ENCODE peak calls at places on chromosome 10, in ten cellular contexts. One of them, this sample, is unnamed.

GRCh38 chr10:114022292-114022691 is 21.4 kb upstream of the ADRB1 start:
- DNase-seq in NCI-H2029 treated with DMSO at 0.1 percent for 48 hours: no peak
- DNase-seq in ACHN: no peak
- DNase-seq in Right ventricle myocardium inferior: peak
- DNase-seq in activated CD4-positive, alpha-beta T cell treated with anti-CD3 and anti-CD28 coated beads, Interleukin-2, amount 10 ng/mL, durations not matched to agents 7 days and 5 days: no peak
- DNase-seq in iris pigment epithelial cell: no peak
- DNase-seq in amniotic stem cell: no peak
- DNase-seq in spleen: no peak
- DNase-seq in NCI-H345: no peak
- DNase-seq in GM20000: no peak
- DNase-seq in this sample: no peak

GRCh38 chr10:58818889-58819288 is 306.2 kb downstream of the BICC1 start:
- DNase-seq in NCI-H2029 treated with DMSO at 0.1 percent for 48 hours: no peak
- DNase-seq in ACHN: no peak
- DNase-seq in Right ventricle myocardium inferior: no peak
- DNase-seq in activated CD4-positive, alpha-beta T cell treated with anti-CD3 and anti-CD28 coated beads, Interleukin-2, amount 10 ng/mL, durations not matched to agents 7 days and 5 days: no peak
- DNase-seq in iris pigment epithelial cell: peak
- DNase-seq in amniotic stem cell: no peak
- DNase-seq in spleen: no peak
- DNase-seq in NCI-H345: peak
- DNase-seq in GM20000: no peak
- DNase-seq in this sample: no peak

GRCh38 chr10:91613411-91614253 is 19.2 kb downstream of the PPP1R3C start:
- DNase-seq in NCI-H2029 treated with DMSO at 0.1 percent for 48 hours: no peak
- DNase-seq in ACHN: peak
- DNase-seq in Right ventricle myocardium inferior: no peak
- DNase-seq in activated CD4-positive, alpha-beta T cell treated with anti-CD3 and anti-CD28 coated beads, Interleukin-2, amount 10 ng/mL, durations not matched to agents 7 days and 5 days: no peak
- DNase-seq in iris pigment epithelial cell: peak
- DNase-seq in amniotic stem cell: peak
- DNase-seq in spleen: no peak
- DNase-seq in NCI-H345: no peak
- DNase-seq in GM20000: no peak
- DNase-seq in this sample: no peak

GRCh38 chr10:70034252-70034651 is 18.4 kb upstream of the MACROH2A2 start:
- DNase-seq in NCI-H2029 treated with DMSO at 0.1 percent for 48 hours: no peak
- DNase-seq in ACHN: no peak
- DNase-seq in Right ventricle myocardium inferior: no peak
- DNase-seq in activated CD4-positive, alpha-beta T cell treated with anti-CD3 and anti-CD28 coated beads, Interleukin-2, amount 10 ng/mL, durations not matched to agents 7 days and 5 days: no peak
- DNase-seq in iris pigment epithelial cell: no peak
- DNase-seq in amniotic stem cell: no peak
- DNase-seq in spleen: no peak
- DNase-seq in NCI-H345: no peak
- DNase-seq in GM20000: no peak
- DNase-seq in this sample: no peak

GRCh38 chr10:19966751-19967150 is 150.5 kb downstream of the PLXDC2 start:
- DNase-seq in NCI-H2029 treated with DMSO at 0.1 percent for 48 hours: no peak
- DNase-seq in ACHN: no peak
- DNase-seq in Right ventricle myocardium inferior: no peak
- DNase-seq in activated CD4-positive, alpha-beta T cell treated with anti-CD3 and anti-CD28 coated beads, Interleukin-2, amount 10 ng/mL, durations not matched to agents 7 days and 5 days: no peak
- DNase-seq in iris pigment epithelial cell: peak
- DNase-seq in amniotic stem cell: no peak
- DNase-seq in spleen: no peak
- DNase-seq in NCI-H345: no peak
- DNase-seq in GM20000: no peak
- DNase-seq in this sample: no peak

GRCh38 chr10:22682237-22683192 is 31.9 kb downstream of the PIP4K2A start:
- DNase-seq in NCI-H2029 treated with DMSO at 0.1 percent for 48 hours: no peak
- DNase-seq in ACHN: peak
- DNase-seq in Right ventricle myocardium inferior: no peak
- DNase-seq in activated CD4-positive, alpha-beta T cell treated with anti-CD3 and anti-CD28 coated beads, Interleukin-2, amount 10 ng/mL, durations not matched to agents 7 days and 5 days: peak
- DNase-seq in iris pigment epithelial cell: peak
- DNase-seq in amniotic stem cell: no peak
- DNase-seq in spleen: no peak
- DNase-seq in NCI-H345: no peak
- DNase-seq in GM20000: no peak
- DNase-seq in this sample: peak

GRCh38 chr10:102729090-102730026 is 14.4 kb upstream of the WBP1L start:
- DNase-seq in NCI-H2029 treated with DMSO at 0.1 percent for 48 hours: peak
- DNase-seq in ACHN: peak
- DNase-seq in Right ventricle myocardium inferior: peak
- DNase-seq in activated CD4-positive, alpha-beta T cell treated with anti-CD3 and anti-CD28 coated beads, Interleukin-2, amount 10 ng/mL, durations not matched to agents 7 days and 5 days: peak
- DNase-seq in iris pigment epithelial cell: peak
- DNase-seq in amniotic stem cell: peak
- DNase-seq in spleen: peak
- DNase-seq in NCI-H345: peak
- DNase-seq in GM20000: peak
- DNase-seq in this sample: peak

GRCh38 chr10:59887972-59888640 is 18.2 kb downstream of the CCDC6 start:
- DNase-seq in NCI-H2029 treated with DMSO at 0.1 percent for 48 hours: no peak
- DNase-seq in ACHN: no peak
- DNase-seq in Right ventricle myocardium inferior: no peak
- DNase-seq in activated CD4-positive, alpha-beta T cell treated with anti-CD3 and anti-CD28 coated beads, Interleukin-2, amount 10 ng/mL, durations not matched to agents 7 days and 5 days: no peak
- DNase-seq in iris pigment epithelial cell: no peak
- DNase-seq in amniotic stem cell: no peak
- DNase-seq in spleen: no peak
- DNase-seq in NCI-H345: no peak
- DNase-seq in GM20000: no peak
- DNase-seq in this sample: no peak

GRCh38 chr10:67452892-67453291 is 243.1 kb downstream of the CTNNA3 start:
- DNase-seq in NCI-H2029 treated with DMSO at 0.1 percent for 48 hours: no peak
- DNase-seq in ACHN: no peak
- DNase-seq in Right ventricle myocardium inferior: no peak
- DNase-seq in activated CD4-positive, alpha-beta T cell treated with anti-CD3 and anti-CD28 coated beads, Interleukin-2, amount 10 ng/mL, durations not matched to agents 7 days and 5 days: no peak
- DNase-seq in iris pigment epithelial cell: no peak
- DNase-seq in amniotic stem cell: no peak
- DNase-seq in spleen: no peak
- DNase-seq in NCI-H345: no peak
- DNase-seq in GM20000: no peak
- DNase-seq in this sample: no peak

GRCh38 chr10:74683067-74683466 is 143.3 kb upstream of the KAT6B start:
- DNase-seq in NCI-H2029 treated with DMSO at 0.1 percent for 48 hours: no peak
- DNase-seq in ACHN: no peak
- DNase-seq in Right ventricle myocardium inferior: no peak
- DNase-seq in activated CD4-positive, alpha-beta T cell treated with anti-CD3 and anti-CD28 coated beads, Interleukin-2, amount 10 ng/mL, durations not matched to agents 7 days and 5 days: no peak
- DNase-seq in iris pigment epithelial cell: peak
- DNase-seq in amniotic stem cell: no peak
- DNase-seq in spleen: no peak
- DNase-seq in NCI-H345: no peak
- DNase-seq in GM20000: no peak
- DNase-seq in this sample: no peak

GRCh38 chr10:21655687-21656086 is 121.7 kb downstream of the MLLT10 start:
- DNase-seq in NCI-H2029 treated with DMSO at 0.1 percent for 48 hours: no peak
- DNase-seq in ACHN: no peak
- DNase-seq in Right ventricle myocardium inferior: no peak
- DNase-seq in activated CD4-positive, alpha-beta T cell treated with anti-CD3 and anti-CD28 coated beads, Interleukin-2, amount 10 ng/mL, durations not matched to agents 7 days and 5 days: no peak
- DNase-seq in iris pigment epithelial cell: no peak
- DNase-seq in amniotic stem cell: no peak
- DNase-seq in spleen: no peak
- DNase-seq in NCI-H345: no peak
- DNase-seq in GM20000: no peak
- DNase-seq in this sample: no peak

GRCh38 chr10:34643620-34644019 is 171.5 kb downstream of the PARD3 start:
- DNase-seq in NCI-H2029 treated with DMSO at 0.1 percent for 48 hours: no peak
- DNase-seq in ACHN: no peak
- DNase-seq in Right ventricle myocardium inferior: no peak
- DNase-seq in activated CD4-positive, alpha-beta T cell treated with anti-CD3 and anti-CD28 coated beads, Interleukin-2, amount 10 ng/mL, durations not matched to agents 7 days and 5 days: no peak
- DNase-seq in iris pigment epithelial cell: no peak
- DNase-seq in amniotic stem cell: no peak
- DNase-seq in spleen: no peak
- DNase-seq in NCI-H345: no peak
- DNase-seq in GM20000: no peak
- DNase-seq in this sample: no peak

GRCh38 chr10:31071232-31071999 is 39.8 kb upstream of the ZNF438 start:
- DNase-seq in NCI-H2029 treated with DMSO at 0.1 percent for 48 hours: no peak
- DNase-seq in ACHN: no peak
- DNase-seq in Right ventricle myocardium inferior: no peak
- DNase-seq in activated CD4-positive, alpha-beta T cell treated with anti-CD3 and anti-CD28 coated beads, Interleukin-2, amount 10 ng/mL, durations not matched to agents 7 days and 5 days: no peak
- DNase-seq in iris pigment epithelial cell: peak
- DNase-seq in amniotic stem cell: no peak
- DNase-seq in spleen: no peak
- DNase-seq in NCI-H345: no peak
- DNase-seq in GM20000: no peak
- DNase-seq in this sample: no peak

GRCh38 chr10:30803901-30804322 is 174.4 kb upstream of the LYZL2 start:
- DNase-seq in NCI-H2029 treated with DMSO at 0.1 percent for 48 hours: no peak
- DNase-seq in ACHN: no peak
- DNase-seq in Right ventricle myocardium inferior: no peak
- DNase-seq in activated CD4-positive, alpha-beta T cell treated with anti-CD3 and anti-CD28 coated beads, Interleukin-2, amount 10 ng/mL, durations not matched to agents 7 days and 5 days: no peak
- DNase-seq in iris pigment epithelial cell: peak
- DNase-seq in amniotic stem cell: no peak
- DNase-seq in spleen: peak
- DNase-seq in NCI-H345: no peak
- DNase-seq in GM20000: no peak
- DNase-seq in this sample: no peak

GRCh38 chr10:112716924-112717348 is 233.1 kb upstream of the TCF7L2 start:
- DNase-seq in NCI-H2029 treated with DMSO at 0.1 percent for 48 hours: no peak
- DNase-seq in ACHN: no peak
- DNase-seq in Right ventricle myocardium inferior: no peak
- DNase-seq in activated CD4-positive, alpha-beta T cell treated with anti-CD3 and anti-CD28 coated beads, Interleukin-2, amount 10 ng/mL, durations not matched to agents 7 days and 5 days: no peak
- DNase-seq in iris pigment epithelial cell: peak
- DNase-seq in amniotic stem cell: peak
- DNase-seq in spleen: no peak
- DNase-seq in NCI-H345: no peak
- DNase-seq in GM20000: no peak
- DNase-seq in this sample: no peak

GRCh38 chr10:24505759-24506158 is 217.9 kb downstream of the ARHGAP21 start:
- DNase-seq in NCI-H2029 treated with DMSO at 0.1 percent for 48 hours: no peak
- DNase-seq in ACHN: no peak
- DNase-seq in Right ventricle myocardium inferior: no peak
- DNase-seq in activated CD4-positive, alpha-beta T cell treated with anti-CD3 and anti-CD28 coated beads, Interleukin-2, amount 10 ng/mL, durations not matched to agents 7 days and 5 days: no peak
- DNase-seq in iris pigment epithelial cell: no peak
- DNase-seq in amniotic stem cell: no peak
- DNase-seq in spleen: no peak
- DNase-seq in NCI-H345: no peak
- DNase-seq in GM20000: no peak
- DNase-seq in this sample: no peak

GRCh38 chr10:3584926-3585784 is 199.9 kb downstream of the KLF6 start:
- DNase-seq in NCI-H2029 treated with DMSO at 0.1 percent for 48 hours: no peak
- DNase-seq in ACHN: no peak
- DNase-seq in Right ventricle myocardium inferior: no peak
- DNase-seq in activated CD4-positive, alpha-beta T cell treated with anti-CD3 and anti-CD28 coated beads, Interleukin-2, amount 10 ng/mL, durations not matched to agents 7 days and 5 days: no peak
- DNase-seq in iris pigment epithelial cell: no peak
- DNase-seq in amniotic stem cell: no peak
- DNase-seq in spleen: no peak
- DNase-seq in NCI-H345: no peak
- DNase-seq in GM20000: no peak
- DNase-seq in this sample: no peak

GRCh38 chr10:4046722-4047354 is 261.8 kb upstream of the KLF6 start:
- DNase-seq in NCI-H2029 treated with DMSO at 0.1 percent for 48 hours: no peak
- DNase-seq in ACHN: no peak
- DNase-seq in Right ventricle myocardium inferior: no peak
- DNase-seq in activated CD4-positive, alpha-beta T cell treated with anti-CD3 and anti-CD28 coated beads, Interleukin-2, amount 10 ng/mL, durations not matched to agents 7 days and 5 days: no peak
- DNase-seq in iris pigment epithelial cell: no peak
- DNase-seq in amniotic stem cell: no peak
- DNase-seq in spleen: no peak
- DNase-seq in NCI-H345: no peak
- DNase-seq in GM20000: no peak
- DNase-seq in this sample: no peak

GRCh38 chr10:101021692-101022251 is 9.2 kb downstream of the PDZD7 start:
- DNase-seq in NCI-H2029 treated with DMSO at 0.1 percent for 48 hours: no peak
- DNase-seq in ACHN: no peak
- DNase-seq in Right ventricle myocardium inferior: no peak
- DNase-seq in activated CD4-positive, alpha-beta T cell treated with anti-CD3 and anti-CD28 coated beads, Interleukin-2, amount 10 ng/mL, durations not matched to agents 7 days and 5 days: no peak
- DNase-seq in iris pigment epithelial cell: no peak
- DNase-seq in amniotic stem cell: no peak
- DNase-seq in spleen: no peak
- DNase-seq in NCI-H345: no peak
- DNase-seq in GM20000: no peak
- DNase-seq in this sample: no peak

GRCh38 chr10:132616170-132616994 is 78.8 kb downstream of the INPP5A start:
- DNase-seq in NCI-H2029 treated with DMSO at 0.1 percent for 48 hours: no peak
- DNase-seq in ACHN: no peak
- DNase-seq in Right ventricle myocardium inferior: no peak
- DNase-seq in activated CD4-positive, alpha-beta T cell treated with anti-CD3 and anti-CD28 coated beads, Interleukin-2, amount 10 ng/mL, durations not matched to agents 7 days and 5 days: peak
- DNase-seq in iris pigment epithelial cell: no peak
- DNase-seq in amniotic stem cell: no peak
- DNase-seq in spleen: peak
- DNase-seq in NCI-H345: no peak
- DNase-seq in GM20000: no peak
- DNase-seq in this sample: peak

GRCh38 chr10:123769647-123770046 is 103.5 kb downstream of the GPR26 start:
- DNase-seq in NCI-H2029 treated with DMSO at 0.1 percent for 48 hours: no peak
- DNase-seq in ACHN: no peak
- DNase-seq in Right ventricle myocardium inferior: no peak
- DNase-seq in activated CD4-positive, alpha-beta T cell treated with anti-CD3 and anti-CD28 coated beads, Interleukin-2, amount 10 ng/mL, durations not matched to agents 7 days and 5 days: no peak
- DNase-seq in iris pigment epithelial cell: no peak
- DNase-seq in amniotic stem cell: no peak
- DNase-seq in spleen: no peak
- DNase-seq in NCI-H345: no peak
- DNase-seq in GM20000: no peak
- DNase-seq in this sample: no peak